ENCODE peak calls at places on chromosome 6, in ten cellular contexts. One of them, this sample, is unnamed.

GRCh38 chr6:82270791-82271392 is 23.3 kb upstream of the IBTK start:
- DNase-seq in stimulated activated CD8-positive, alpha-beta memory T cell treated with anti-CD3 and anti-CD28 coated beads, Interleukin-2, amount 100 ng/mL, for 1 hour: no peak
- DNase-seq in DMS 273 treated with DMSO at 0.1 percent for 48 hours: no peak
- DNase-seq in esophagus squamous epithelium: no peak
- DNase-seq in GM04503: no peak
- DNase-seq in T-helper 1 cell: no peak
- DNase-seq in effector CD4-positive, alpha-beta T cell: no peak
- DNase-seq in fibroblast of gingiva: peak
- DNase-seq in activated CD4-positive, alpha-beta T cell treated with anti-CD3 and anti-CD28 coated beads for 4 hours: no peak
- DNase-seq in activated T-helper 1 cell treated with anti-CD3 and anti-CD28 coated beads, Interleukin-2, amount 50 U/mL, for 16 hours: no peak
- DNase-seq in this sample: no peak

GRCh38 chr6:1527098-1527497 is 82.6 kb upstream of the FOXC1 start:
- DNase-seq in activated CD4-positive, alpha-beta T cell treated with anti-CD3 and anti-CD28 coated beads for 4 hours: peak
- DNase-seq in GM04503: no peak
- DNase-seq in T-helper 1 cell: no peak
- DNase-seq in fibroblast of gingiva: peak
- DNase-seq in DMS 273 treated with DMSO at 0.1 percent for 48 hours: no peak
- DNase-seq in stimulated activated CD8-positive, alpha-beta memory T cell treated with anti-CD3 and anti-CD28 coated beads, Interleukin-2, amount 100 ng/mL, for 1 hour: no peak
- DNase-seq in effector CD4-positive, alpha-beta T cell: peak
- DNase-seq in activated T-helper 1 cell treated with anti-CD3 and anti-CD28 coated beads, Interleukin-2, amount 50 U/mL, for 16 hours: no peak
- DNase-seq in esophagus squamous epithelium: no peak
- DNase-seq in this sample: no peak

GRCh38 chr6:14619419-14619781 is 501.8 kb downstream of the CD83 start:
- DNase-seq in activated T-helper 1 cell treated with anti-CD3 and anti-CD28 coated beads, Interleukin-2, amount 50 U/mL, for 16 hours: no peak
- DNase-seq in GM04503: no peak
- DNase-seq in effector CD4-positive, alpha-beta T cell: no peak
- DNase-seq in fibroblast of gingiva: no peak
- DNase-seq in activated CD4-positive, alpha-beta T cell treated with anti-CD3 and anti-CD28 coated beads for 4 hours: no peak
- DNase-seq in esophagus squamous epithelium: no peak
- DNase-seq in DMS 273 treated with DMSO at 0.1 percent for 48 hours: no peak
- DNase-seq in stimulated activated CD8-positive, alpha-beta memory T cell treated with anti-CD3 and anti-CD28 coated beads, Interleukin-2, amount 100 ng/mL, for 1 hour: no peak
- DNase-seq in T-helper 1 cell: no peak
- DNase-seq in this sample: no peak

GRCh38 chr6:111524252-111524651 is 41.2 kb upstream of the REV3L start:
- DNase-seq in fibroblast of gingiva: no peak
- DNase-seq in T-helper 1 cell: no peak
- DNase-seq in DMS 273 treated with DMSO at 0.1 percent for 48 hours: no peak
- DNase-seq in esophagus squamous epithelium: no peak
- DNase-seq in stimulated activated CD8-positive, alpha-beta memory T cell treated with anti-CD3 and anti-CD28 coated beads, Interleukin-2, amount 100 ng/mL, for 1 hour: no peak
- DNase-seq in activated CD4-positive, alpha-beta T cell treated with anti-CD3 and anti-CD28 coated beads for 4 hours: no peak
- DNase-seq in activated T-helper 1 cell treated with anti-CD3 and anti-CD28 coated beads, Interleukin-2, amount 50 U/mL, for 16 hours: no peak
- DNase-seq in effector CD4-positive, alpha-beta T cell: no peak
- DNase-seq in GM04503: no peak
- DNase-seq in this sample: no peak

GRCh38 chr6:116145786-116146675 is 20.1 kb upstream of the COL10A1 start:
- DNase-seq in activated CD4-positive, alpha-beta T cell treated with anti-CD3 and anti-CD28 coated beads for 4 hours: no peak
- DNase-seq in effector CD4-positive, alpha-beta T cell: no peak
- DNase-seq in GM04503: no peak
- DNase-seq in stimulated activated CD8-positive, alpha-beta memory T cell treated with anti-CD3 and anti-CD28 coated beads, Interleukin-2, amount 100 ng/mL, for 1 hour: no peak
- DNase-seq in esophagus squamous epithelium: no peak
- DNase-seq in DMS 273 treated with DMSO at 0.1 percent for 48 hours: no peak
- DNase-seq in T-helper 1 cell: no peak
- DNase-seq in activated T-helper 1 cell treated with anti-CD3 and anti-CD28 coated beads, Interleukin-2, amount 50 U/mL, for 16 hours: no peak
- DNase-seq in fibroblast of gingiva: no peak
- DNase-seq in this sample: no peak

GRCh38 chr6:106431972-106432371 is 71.5 kb downstream of the CRYBG1 start:
- DNase-seq in esophagus squamous epithelium: no peak
- DNase-seq in DMS 273 treated with DMSO at 0.1 percent for 48 hours: no peak
- DNase-seq in activated CD4-positive, alpha-beta T cell treated with anti-CD3 and anti-CD28 coated beads for 4 hours: no peak
- DNase-seq in effector CD4-positive, alpha-beta T cell: no peak
- DNase-seq in T-helper 1 cell: no peak
- DNase-seq in fibroblast of gingiva: no peak
- DNase-seq in activated T-helper 1 cell treated with anti-CD3 and anti-CD28 coated beads, Interleukin-2, amount 50 U/mL, for 16 hours: no peak
- DNase-seq in GM04503: no peak
- DNase-seq in stimulated activated CD8-positive, alpha-beta memory T cell treated with anti-CD3 and anti-CD28 coated beads, Interleukin-2, amount 100 ng/mL, for 1 hour: no peak
- DNase-seq in this sample: no peak

GRCh38 chr6:169176361-169176991 is 77.2 kb downstream of the THBS2 start:
- DNase-seq in fibroblast of gingiva: no peak
- DNase-seq in GM04503: no peak
- DNase-seq in esophagus squamous epithelium: no peak
- DNase-seq in activated CD4-positive, alpha-beta T cell treated with anti-CD3 and anti-CD28 coated beads for 4 hours: no peak
- DNase-seq in stimulated activated CD8-positive, alpha-beta memory T cell treated with anti-CD3 and anti-CD28 coated beads, Interleukin-2, amount 100 ng/mL, for 1 hour: no peak
- DNase-seq in DMS 273 treated with DMSO at 0.1 percent for 48 hours: no peak
- DNase-seq in T-helper 1 cell: no peak
- DNase-seq in activated T-helper 1 cell treated with anti-CD3 and anti-CD28 coated beads, Interleukin-2, amount 50 U/mL, for 16 hours: no peak
- DNase-seq in effector CD4-positive, alpha-beta T cell: no peak
- DNase-seq in this sample: no peak

GRCh38 chr6:23330632-23331031 is 761.3 kb downstream of the HDGFL1 start:
- DNase-seq in fibroblast of gingiva: no peak
- DNase-seq in T-helper 1 cell: no peak
- DNase-seq in GM04503: no peak
- DNase-seq in DMS 273 treated with DMSO at 0.1 percent for 48 hours: no peak
- DNase-seq in esophagus squamous epithelium: no peak
- DNase-seq in effector CD4-positive, alpha-beta T cell: no peak
- DNase-seq in activated T-helper 1 cell treated with anti-CD3 and anti-CD28 coated beads, Interleukin-2, amount 50 U/mL, for 16 hours: no peak
- DNase-seq in stimulated activated CD8-positive, alpha-beta memory T cell treated with anti-CD3 and anti-CD28 coated beads, Interleukin-2, amount 100 ng/mL, for 1 hour: no peak
- DNase-seq in activated CD4-positive, alpha-beta T cell treated with anti-CD3 and anti-CD28 coated beads for 4 hours: no peak
- DNase-seq in this sample: no peak

GRCh38 chr6:110683236-110683635 is 132.0 kb downstream of the CDK19 start:
- DNase-seq in esophagus squamous epithelium: no peak
- DNase-seq in activated CD4-positive, alpha-beta T cell treated with anti-CD3 and anti-CD28 coated beads for 4 hours: no peak
- DNase-seq in stimulated activated CD8-positive, alpha-beta memory T cell treated with anti-CD3 and anti-CD28 coated beads, Interleukin-2, amount 100 ng/mL, for 1 hour: no peak
- DNase-seq in DMS 273 treated with DMSO at 0.1 percent for 48 hours: no peak
- DNase-seq in effector CD4-positive, alpha-beta T cell: no peak
- DNase-seq in fibroblast of gingiva: no peak
- DNase-seq in activated T-helper 1 cell treated with anti-CD3 and anti-CD28 coated beads, Interleukin-2, amount 50 U/mL, for 16 hours: no peak
- DNase-seq in GM04503: no peak
- DNase-seq in T-helper 1 cell: no peak
- DNase-seq in this sample: no peak

This sample was measured in activated CD8-positive, alpha-beta memory T cell treated with anti-CD3 and anti-CD28 coated beads, Interleukin-2, amount 50 U/mL, for 4 hours.